ENCODE peak calls at places on chromosomes 5 and 9, in seven cellular contexts. I is AG09319; E is cardiac fibroblast; P is heart left ventricle; F is choroid plexus epithelial cell; W is endothelial cell; U is CD8-positive, alpha-beta T cell. K is an unnamed sample.

GRCh38 chr9:76255781-76256455 is 138.3 kb downstream of the RFK start:
- DNase-seq in I (peak), E (peak), P (no peak), F (peak), W (no peak), U (no peak), K (no peak)

GRCh38 chr5:170110403-170111087 is 4.8 kb downstream of the FOXI1 start:
- DNase-seq in I (no peak), E (no peak), P (no peak), F (no peak), W (no peak), U (no peak), K (no peak)

GRCh38 chr5:68924490-68925145 is 169.2 kb upstream of the SLC30A5 start:
- DNase-seq in I (peak), E (peak), P (no peak), F (peak), W (no peak), U (no peak), K (no peak)

GRCh38 chr5:9454012-9454481 is 91.8 kb downstream of the SEMA5A start:
- DNase-seq in I (no peak), E (peak), P (no peak), F (no peak), W (no peak), U (no peak), K (no peak)

GRCh38 chr9:113599647-113600476 is 136.3 kb downstream of the RGS3 start:
- DNase-seq in I (peak), E (peak), P (peak), F (no peak), W (no peak), U (no peak), K (peak)

GRCh38 chr9:78566521-78566920 is 269.6 kb downstream of the PSAT1 start:
- DNase-seq in I (no peak), E (no peak), P (no peak), F (no peak), W (no peak), U (no peak), K (no peak)

GRCh38 chr5:72402381-72402890 is 82.3 kb downstream of the PTCD2 start:
- DNase-seq in I (peak), E (peak), P (no peak), F (no peak), W (no peak), U (no peak), K (no peak)

GRCh38 chr9:112115955-112116354 is 59.1 kb downstream of the SUSD1 start:
- DNase-seq in I (no peak), E (no peak), P (no peak), F (no peak), W (no peak), U (no peak), K (no peak)

GRCh38 chr5:135645781-135646180 is 67.0 kb upstream of the CXCL14 start:
- DNase-seq in I (no peak), E (no peak), P (no peak), F (no peak), W (no peak), U (no peak), K (no peak)

GRCh38 chr5:63961125-63961597 is 1.1 kb downstream of the HTR1A start:
- DNase-seq in I (no peak), E (no peak), P (peak), F (no peak), W (no peak), U (no peak), K (peak)

GRCh38 chr5:40841068-40841805 is at the start of gene CARD6:
- DNase-seq in I (no peak), E (peak), P (no peak), F (peak), W (no peak), U (no peak), K (no peak)

GRCh38 chr9:100724932-100725331 is 147.1 kb downstream of the CAVIN4 start:
- DNase-seq in I (no peak), E (no peak), P (no peak), F (no peak), W (no peak), U (no peak), K (no peak)

GRCh38 chr5:11687498-11687897 is 216.7 kb downstream of the CTNND2 start:
- DNase-seq in I (no peak), E (no peak), P (no peak), F (no peak), W (no peak), U (no peak), K (no peak)

GRCh38 chr5:161507591-161507990 is 38.9 kb downstream of the GABRB2 start:
- DNase-seq in I (no peak), E (no peak), P (no peak), F (no peak), W (no peak), U (no peak), K (no peak)

GRCh38 chr5:35220967-35221366 is 9.3 kb downstream of the PRLR start:
- DNase-seq in I (no peak), E (no peak), P (no peak), F (no peak), W (no peak), U (no peak), K (no peak)

GRCh38 chr9:105299190-105299854 is 54.9 kb downstream of the SLC44A1 start:
- DNase-seq in I (peak), E (peak), P (no peak), F (peak), W (no peak), U (no peak), K (no peak)

GRCh38 chr9:69056416-69056815 is 20.9 kb downstream of the FXN start:
- DNase-seq in I (no peak), E (no peak), P (no peak), F (no peak), W (no peak), U (no peak), K (no peak)

GRCh38 chr9:100170085-100170484 is 71.0 kb downstream of the INVS start:
- DNase-seq in I (no peak), E (peak), P (no peak), F (peak), W (no peak), U (no peak), K (no peak)

GRCh38 chr5:172868924-172869565 is 35.0 kb downstream of the ERGIC1 start:
- DNase-seq in I (peak), E (peak), P (peak), F (peak), W (no peak), U (no peak), K (no peak)

GRCh38 chr9:6405371-6405770 is 7.6 kb upstream of the UHRF2 start:
- DNase-seq in I (no peak), E (no peak), P (no peak), F (no peak), W (no peak), U (no peak), K (no peak)

GRCh38 chr5:20286512-20286911 is 298.5 kb upstream of the CDH18 start:
- DNase-seq in I (no peak), E (peak), P (no peak), F (peak), W (no peak), U (no peak), K (no peak)

GRCh38 chr5:59831341-59831989 is 62.1 kb downstream of the PDE4D start:
- DNase-seq in I (no peak), E (peak), P (no peak), F (peak), W (no peak), U (no peak), K (no peak)

GRCh38 chr5:61768692-61769281 is 436.7 kb downstream of the ZSWIM6 start:
- DNase-seq in I (no peak), E (peak), P (no peak), F (peak), W (peak), U (no peak), K (no peak)

GRCh38 chr9:113480612-113481011 is 17.1 kb downstream of the RGS3 start:
- DNase-seq in I (no peak), E (no peak), P (no peak), F (no peak), W (no peak), U (peak), K (no peak)

GRCh38 chr9:132651259-132651658 is 18.5 kb downstream of the DDX31 start:
- DNase-seq in I (peak), E (peak), P (no peak), F (peak), W (peak), U (no peak), K (no peak)

GRCh38 chr9:11871832-11872231 is 821.4 kb upstream of the TYRP1 start:
- DNase-seq in I (no peak), E (no peak), P (no peak), F (no peak), W (no peak), U (no peak), K (no peak)

GRCh38 chr9:81683214-81683613 is 6.1 kb downstream of the TLE1 start:
- DNase-seq in I (no peak), E (no peak), P (no peak), F (no peak), W (no peak), U (no peak), K (no peak)

GRCh38 chr9:120761011-120761410 is 32.2 kb downstream of the FBXW2 start:
- DNase-seq in I (no peak), E (no peak), P (no peak), F (peak), W (no peak), U (no peak), K (no peak)

GRCh38 chr9:119370816-119371215 is 1.6 kb upstream of the BRINP1 start:
- DNase-seq in I (no peak), E (peak), P (peak), F (peak), W (peak), U (no peak), K (no peak)

GRCh38 chr5:124655943-124656459 is 90.4 kb downstream of the ZNF608 start:
- DNase-seq in I (no peak), E (peak), P (no peak), F (peak), W (no peak), U (no peak), K (no peak)

GRCh38 chr5:1448511-1449011 is 3.3 kb upstream of the SLC6A3 start:
- DNase-seq in I (no peak), E (no peak), P (no peak), F (no peak), W (no peak), U (no peak), K (no peak)

GRCh38 chr5:159451197-159452052 is 121.1 kb upstream of the IL12B start:
- DNase-seq in I (peak), E (peak), P (no peak), F (peak), W (no peak), U (no peak), K (no peak)

GRCh38 chr9:14677396-14677795 is 15.8 kb downstream of the ZDHHC21 start:
- DNase-seq in I (no peak), E (no peak), P (no peak), F (no peak), W (no peak), U (no peak), K (no peak)

GRCh38 chr9:128901822-128902221 is 19.0 kb upstream of the PHYHD1 start:
- DNase-seq in I (no peak), E (no peak), P (no peak), F (no peak), W (no peak), U (no peak), K (no peak)

GRCh38 chr9:136105398-136106135 is 10.5 kb upstream of the NACC2 start:
- DNase-seq in I (no peak), E (peak), P (peak), F (peak), W (no peak), U (no peak), K (no peak)

GRCh38 chr5:751496-751895 is 33.0 kb downstream of the ZDHHC11B start:
- DNase-seq in I (no peak), E (no peak), P (no peak), F (no peak), W (no peak), U (no peak), K (no peak)

GRCh38 chr5:671459-672328 is 21.5 kb downstream of the TPPP start:
- DNase-seq in I (no peak), E (peak), P (peak), F (peak), W (peak), U (peak), K (no peak)

DNA sequence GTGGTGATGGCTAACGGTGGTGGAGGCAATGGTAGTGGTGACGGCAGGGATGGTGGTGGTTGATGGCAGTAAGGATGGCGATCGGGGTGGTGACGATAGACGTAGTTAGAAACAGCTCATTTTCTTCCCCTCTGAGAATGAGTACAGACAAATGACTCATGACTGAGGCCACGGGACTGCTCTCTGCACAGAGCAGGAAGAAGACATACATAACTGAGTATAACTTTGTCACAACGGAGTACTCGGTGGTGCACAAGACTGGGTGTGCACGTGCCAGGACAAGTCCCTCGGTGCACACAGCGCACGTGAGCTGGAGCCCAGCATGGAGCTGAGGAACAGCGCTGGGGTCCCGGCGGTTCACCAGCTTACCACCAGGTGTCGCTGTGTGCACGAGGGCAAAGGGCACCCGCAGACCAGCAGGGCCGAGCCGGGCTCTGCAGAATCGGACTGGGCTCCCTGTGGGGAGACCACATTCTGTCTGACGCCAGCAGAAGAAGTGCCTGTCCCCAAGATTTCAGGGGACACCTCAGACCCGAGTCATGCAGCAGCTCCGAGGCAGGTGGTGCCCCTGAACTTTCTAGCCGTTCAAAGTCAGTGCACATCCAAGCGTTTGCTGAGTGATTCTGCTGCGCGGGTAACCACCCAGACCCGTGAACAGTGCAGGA is 188.6 kb downstream of the FSTL4 start:
- DNase-seq in I (no peak), E (peak), P (peak), F (peak), W (peak), U (peak), K (peak)
- TF ChIP-seq CTCF in I (peak), E (peak), P (peak), F (peak), W (peak), U (peak), K (peak)

DNA sequence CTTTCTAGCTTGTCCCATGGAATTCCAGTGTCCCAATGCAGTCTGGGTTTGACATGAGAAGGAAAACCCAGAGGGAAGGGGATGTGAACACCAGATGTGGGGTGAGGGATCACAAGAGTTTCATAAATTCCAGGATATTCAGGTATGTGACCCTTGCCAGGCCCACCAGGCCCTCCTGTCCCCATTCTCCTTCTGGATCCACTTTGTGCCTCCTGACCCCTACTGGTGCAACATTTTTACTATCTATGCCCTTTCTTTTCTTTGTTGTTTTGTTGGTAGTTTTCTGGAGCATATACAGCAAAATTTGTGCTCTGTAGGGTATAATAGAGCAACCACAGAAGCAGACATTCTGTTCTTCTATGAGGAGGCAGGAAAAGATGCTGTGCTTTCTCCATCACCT is 597.0 kb upstream of the GRAMD2B start:
- DNase-seq in I (no peak), E (no peak), P (no peak), F (no peak), W (no peak), U (no peak), K (no peak)
- TF ChIP-seq CTCF in I (no peak), E (no peak), P (no peak), F (no peak), W (no peak), U (no peak), K (peak)

GRCh38 chr9:98099898-98100297 is 19.1 kb downstream of the TRIM14 start:
- DNase-seq in I (no peak), E (no peak), P (no peak), F (no peak), W (no peak), U (no peak), K (no peak)

GRCh38 chr9:98101416-98101815 is 17.6 kb downstream of the TRIM14 start:
- DNase-seq in I (no peak), E (no peak), P (no peak), F (no peak), W (no peak), U (no peak), K (no peak)

GRCh38 chr9:98101868-98102273 is 17.2 kb downstream of the TRIM14 start:
- DNase-seq in I (no peak), E (no peak), P (no peak), F (peak), W (no peak), U (peak), K (no peak)

GRCh38 chr9:98097836-98098235 is 21.2 kb downstream of the TRIM14 start:
- DNase-seq in I (no peak), E (no peak), P (no peak), F (no peak), W (no peak), U (no peak), K (no peak)

GRCh38 chr9:98099346-98099745 is 19.7 kb downstream of the TRIM14 start:
- DNase-seq in I (no peak), E (no peak), P (no peak), F (no peak), W (no peak), U (no peak), K (no peak)
- TF ChIP-seq CTCF in I (no peak), E (no peak), P (no peak), F (no peak), W (no peak), U (no peak), K (no peak)

DNA sequence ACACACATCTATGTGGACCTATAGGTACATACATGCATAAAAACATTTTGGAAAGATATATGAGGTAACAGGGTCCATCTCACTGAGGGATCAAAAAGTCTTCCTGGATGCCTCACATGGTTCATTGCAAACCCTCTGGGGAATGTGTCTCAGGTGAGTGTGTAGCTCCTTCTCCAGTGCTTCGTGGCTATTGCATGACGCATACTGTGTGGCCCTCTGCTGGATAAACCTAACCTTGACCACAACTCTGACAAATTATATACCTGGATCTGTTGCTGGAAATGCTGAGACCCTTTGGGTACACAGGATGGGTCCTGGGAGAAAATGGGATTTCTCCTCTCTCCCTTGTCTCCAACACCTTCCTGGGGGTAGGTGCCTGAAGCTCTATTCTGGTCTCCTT is 91.9 kb downstream of the JAKMIP2 start:
- DNase-seq in I (no peak), E (no peak), P (no peak), F (peak), W (no peak), U (no peak), K (no peak)
- TF ChIP-seq CTCF in I (no peak), E (no peak), P (no peak), F (peak), W (no peak), U (no peak), K (no peak)

GRCh38 chr9:21491742-21492141 is 9.6 kb upstream of the IFNE start:
- DNase-seq in I (no peak), E (no peak), P (no peak), F (peak), W (no peak), U (no peak), K (no peak)
- TF ChIP-seq CTCF in I (peak), E (no peak), P (no peak), F (peak), W (no peak), U (no peak), K (peak)

GRCh38 chr5:91264311-91265051 is 118.6 kb downstream of the ARRDC3 start:
- DNase-seq in I (no peak), E (no peak), P (no peak), F (no peak), W (no peak), U (no peak), K (no peak)

GRCh38 chr5:91271999-91272398 is 111.1 kb downstream of the ARRDC3 start:
- DNase-seq in I (no peak), E (no peak), P (no peak), F (no peak), W (no peak), U (no peak), K (no peak)

GRCh38 chr5:91269198-91269597 is 113.9 kb downstream of the ARRDC3 start:
- DNase-seq in I (no peak), E (no peak), P (no peak), F (no peak), W (no peak), U (no peak), K (no peak)

GRCh38 chr5:91263898-91264297 is 119.2 kb downstream of the ARRDC3 start:
- DNase-seq in I (no peak), E (no peak), P (no peak), F (no peak), W (no peak), U (no peak), K (no peak)

GRCh38 chr5:91266184-91266705 is 116.9 kb downstream of the ARRDC3 start:
- DNase-seq in I (no peak), E (peak), P (no peak), F (peak), W (no peak), U (no peak), K (no peak)
- TF ChIP-seq CTCF in I (no peak), E (no peak), P (no peak), F (no peak), W (no peak), U (no peak), K (peak)

DNA sequence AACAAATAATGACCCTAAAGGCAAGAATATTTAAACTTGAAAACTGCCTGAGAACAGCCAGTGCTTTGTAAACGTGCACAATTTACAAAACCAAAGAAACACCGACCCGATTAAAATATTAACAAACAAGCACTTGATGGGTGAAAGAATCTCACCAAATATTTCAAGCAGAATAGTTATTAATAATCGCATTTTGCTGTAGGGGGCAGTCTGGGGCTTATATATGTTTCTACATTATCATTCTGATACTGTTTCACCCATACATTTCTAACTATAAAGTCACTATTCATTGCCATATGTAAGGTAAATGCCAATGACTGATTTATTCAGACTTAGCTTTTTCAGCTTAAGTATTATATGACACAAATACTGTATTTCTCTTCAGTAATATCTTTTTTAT is 37.7 kb downstream of the UBAP2 start:
- DNase-seq in I (no peak), E (peak), P (no peak), F (peak), W (no peak), U (no peak), K (no peak)
- TF ChIP-seq CTCF in I (peak), E (no peak), P (no peak), F (peak), W (no peak), U (peak), K (peak)

GRCh38 chr9:95305770-95306492 is 11.6 kb downstream of the FANCC start:
- DNase-seq in I (no peak), E (peak), P (no peak), F (peak), W (no peak), U (no peak), K (no peak)
- TF ChIP-seq CTCF in I (no peak), E (no peak), P (no peak), F (no peak), W (no peak), U (no peak), K (no peak)

K was measured in chondrocyte.